ENCODE peak calls at places on chromosomes 4 and X, in four cellular contexts. K, W, C and Y are unnamed samples.

GRCh38 chrX:109774136-109774535 is 41.1 kb upstream of the ACSL4 start:
- DNase-seq in C (no peak), W (no peak), K (no peak), Y (no peak)

GRCh38 chr4:8907596-8908205 is 36.1 kb upstream of the HMX1 start:
- DNase-seq in K (no peak), W (no peak), C (no peak), Y (no peak)

GRCh38 chrX:21725498-21725897 is 32.4 kb downstream of the SMPX start:
- DNase-seq in W (peak; percentile 68), C (peak; percentile 16), K (no peak), Y (no peak)

GRCh38 chr4:173722075-173722474 is 192.0 kb upstream of the HAND2 start:
- DNase-seq in K (no peak), C (no peak), W (no peak), Y (no peak)

GRCh38 chrX:13357925-13358324 is 38.1 kb upstream of the ATXN3L start:
- DNase-seq in C (no peak), K (no peak), W (peak; percentile 45), Y (no peak)

GRCh38 chr4:68209003-68209402 is 36.5 kb downstream of the TMPRSS11B start:
- DNase-seq in K (no peak), C (no peak), W (no peak), Y (no peak)

GRCh38 chr4:37873383-37873782 is 17.5 kb upstream of the TBC1D1 start:
- DNase-seq in K (no peak), W (no peak), C (peak; percentile 41), Y (no peak)

GRCh38 chr4:77043507-77044131 is 32.2 kb downstream of the CCNI start:
- DNase-seq in W (no peak), K (no peak), C (no peak), Y (no peak)

GRCh38 chr4:89357787-89358186 is 50.2 kb upstream of the GPRIN3 start:
- DNase-seq in K (no peak), W (no peak), C (no peak), Y (no peak)

GRCh38 chr4:152099555-152099954 is 338.7 kb upstream of the GATB start:
- DNase-seq in W (no peak), C (no peak), K (no peak), Y (no peak)

GRCh38 chr4:182806259-182807252 is 110.6 kb downstream of the DCTD start:
- DNase-seq in W (peak; percentile 69), K (no peak), C (peak; percentile 58), Y (peak; percentile 51)

GRCh38 chrX:119684916-119685224 is 8.1 kb downstream of the SEPTIN6 start:
- DNase-seq in C (no peak), W (no peak), K (no peak), Y (no peak)

GRCh38 chr4:4860381-4860802 is 927 bp downstream of the MSX1 start:
- DNase-seq in C (no peak), W (no peak), K (no peak), Y (no peak)

GRCh38 chrX:97876697-97877407 is 993.1 kb downstream of the RPA4 start:
- DNase-seq in K (no peak), C (no peak), W (no peak), Y (no peak)

GRCh38 chrX:72304877-72305276 is 837 bp downstream of the CITED1 start:
- DNase-seq in K (no peak), W (no peak), C (no peak), Y (no peak)

GRCh38 chr4:8560265-8561047 is 19.7 kb upstream of the GPR78 start:
- DNase-seq in C (peak; percentile 14), K (no peak), W (no peak), Y (no peak)

GRCh38 chr4:38674206-38675144 is 10.5 kb downstream of the KLF3 start:
- DNase-seq in C (peak; percentile 67), K (no peak), W (peak; percentile 4), Y (no peak)

GRCh38 chrX:45765726-45766125 is 565.0 kb upstream of the DIPK2B start:
- DNase-seq in C (no peak), K (no peak), W (no peak), Y (no peak)

GRCh38 chr4:137310156-137310555 is 222.1 kb downstream of the PCDH18 start:
- DNase-seq in C (no peak), K (no peak), W (no peak), Y (no peak)

GRCh38 chrX:70916754-70917153 is 8.2 kb upstream of the TEX11 start:
- DNase-seq in C (no peak), W (no peak), K (no peak), Y (peak; percentile 19)

GRCh38 chr4:83782591-83782990 is 246.7 kb downstream of the GPAT3 start:
- DNase-seq in W (no peak), K (no peak), C (no peak), Y (no peak)

GRCh38 chr4:1414831-1415680 is 8.8 kb upstream of the NKX1-1 start:
- DNase-seq in K (peak; percentile 33), W (peak; percentile 33), C (no peak), Y (no peak)

GRCh38 chr4:74623041-74623440 is 171.3 kb downstream of the BTC start:
- DNase-seq in C (peak; percentile 39), K (no peak), W (peak; percentile 65), Y (no peak)

GRCh38 chrX:96611619-96612362 is 72.9 kb upstream of the DIAPH2 start:
- DNase-seq in C (no peak), K (no peak), W (no peak), Y (no peak)

GRCh38 chr4:68498413-68499007 is 51.2 kb downstream of the TMPRSS11E start:
- DNase-seq in C (peak; percentile 73), K (no peak), W (peak; percentile 67), Y (peak; percentile 70)

GRCh38 chr4:24705016-24705753 is 90.2 kb upstream of the SOD3 start:
- DNase-seq in W (no peak), C (no peak), K (no peak), Y (no peak)

GRCh38 chr4:122824616-122825015 is 2.0 kb upstream of the FGF2 start:
- DNase-seq in K (no peak), W (no peak), C (no peak), Y (no peak)